ENCODE peak calls at places on chromosomes 4 and X, in nine cellular contexts. One of them, this sample, is unnamed.

GRCh38 chrX:31545726-31546125 is 473.9 kb upstream of the FTHL17 start:
- DNase-seq in endodermal cell: no peak
- DNase-seq in ecto neural progenitor cell: no peak
- DNase-seq in hippocampal formation: no peak
- DNase-seq in H4: no peak
- DNase-seq in globus pallidus: no peak
- DNase-seq in NCI-H2029: no peak
- DNase-seq in COR-L47: no peak
- DNase-seq in AG08396: no peak
- DNase-seq in this sample: no peak

GRCh38 chr4:159197260-159197884 is 94.5 kb downstream of the RAPGEF2 start:
- DNase-seq in ecto neural progenitor cell: no peak
- DNase-seq in endodermal cell: no peak
- DNase-seq in H4: no peak
- DNase-seq in globus pallidus: peak
- DNase-seq in AG08396: no peak
- DNase-seq in COR-L47: no peak
- DNase-seq in hippocampal formation: peak
- DNase-seq in NCI-H2029: no peak
- DNase-seq in this sample: no peak

GRCh38 chr4:185941476-185941875 is 127.5 kb upstream of the TLR3 start:
- DNase-seq in ecto neural progenitor cell: no peak
- DNase-seq in globus pallidus: no peak
- DNase-seq in COR-L47: no peak
- DNase-seq in hippocampal formation: no peak
- DNase-seq in AG08396: no peak
- DNase-seq in endodermal cell: no peak
- DNase-seq in H4: no peak
- DNase-seq in NCI-H2029: no peak
- DNase-seq in this sample: no peak

GRCh38 chr4:183797445-183798248 is 107.5 kb upstream of the STOX2 start:
- DNase-seq in endodermal cell: peak
- DNase-seq in H4: no peak
- DNase-seq in AG08396: peak
- DNase-seq in NCI-H2029: no peak
- DNase-seq in COR-L47: peak
- DNase-seq in hippocampal formation: no peak
- DNase-seq in ecto neural progenitor cell: peak
- DNase-seq in globus pallidus: no peak
- DNase-seq in this sample: no peak

GRCh38 chr4:79864470-79865190 is 208.4 kb downstream of the ANTXR2 start:
- DNase-seq in globus pallidus: no peak
- DNase-seq in COR-L47: peak
- DNase-seq in NCI-H2029: no peak
- DNase-seq in endodermal cell: no peak
- DNase-seq in AG08396: no peak
- DNase-seq in H4: no peak
- DNase-seq in ecto neural progenitor cell: no peak
- DNase-seq in hippocampal formation: no peak
- DNase-seq in this sample: peak

GRCh38 chr4:164700471-164700870 is 53.5 kb upstream of the SMIM31 start:
- DNase-seq in NCI-H2029: no peak
- DNase-seq in AG08396: no peak
- DNase-seq in ecto neural progenitor cell: peak
- DNase-seq in COR-L47: peak
- DNase-seq in H4: peak
- DNase-seq in hippocampal formation: peak
- DNase-seq in endodermal cell: peak
- DNase-seq in globus pallidus: peak
- DNase-seq in this sample: no peak

GRCh38 chrX:53714580-53715335 is 28.2 kb upstream of the HUWE1 start:
- DNase-seq in endodermal cell: peak
- DNase-seq in H4: no peak
- DNase-seq in AG08396: no peak
- DNase-seq in globus pallidus: no peak
- DNase-seq in COR-L47: no peak
- DNase-seq in ecto neural progenitor cell: no peak
- DNase-seq in hippocampal formation: no peak
- DNase-seq in NCI-H2029: peak
- DNase-seq in this sample: no peak

GRCh38 chr4:130043796-130044195 is 947.8 kb downstream of the C4orf33 start:
- DNase-seq in AG08396: no peak
- DNase-seq in ecto neural progenitor cell: no peak
- DNase-seq in endodermal cell: no peak
- DNase-seq in H4: no peak
- DNase-seq in hippocampal formation: no peak
- DNase-seq in NCI-H2029: no peak
- DNase-seq in globus pallidus: no peak
- DNase-seq in COR-L47: no peak
- DNase-seq in this sample: no peak

GRCh38 chr4:52751349-52751911 is at the start of gene ERVMER34-1:
- DNase-seq in COR-L47: no peak
- DNase-seq in endodermal cell: peak
- DNase-seq in ecto neural progenitor cell: peak
- DNase-seq in AG08396: peak
- DNase-seq in globus pallidus: no peak
- DNase-seq in NCI-H2029: peak
- DNase-seq in H4: no peak
- DNase-seq in hippocampal formation: no peak
- DNase-seq in this sample: no peak

GRCh38 chr4:48939785-48940184 is 33.2 kb upstream of the OCIAD2 start:
- DNase-seq in hippocampal formation: no peak
- DNase-seq in COR-L47: no peak
- DNase-seq in endodermal cell: no peak
- DNase-seq in globus pallidus: no peak
- DNase-seq in NCI-H2029: peak
- DNase-seq in H4: peak
- DNase-seq in ecto neural progenitor cell: no peak
- DNase-seq in AG08396: peak
- DNase-seq in this sample: no peak

This sample was measured in NCI-H1417 treated with DMSO at 0.1 percent for 48 hours.